ENCODE peak calls at places on chromosomes 7 and 10, in four cellular contexts. W is H54, C is kidney epithelial cell, H is MV-4-11. G is an unnamed sample.

GRCh38 chr10:114482915-114483314 is 78.6 kb upstream of the AFAP1L2 start:
- DNase-seq in W (no peak), C (no peak), H (no peak), G (no peak)

GRCh38 chr10:26486304-26486703 is 48.2 kb downstream of the APBB1IP start:
- DNase-seq in W (peak; percentile 28), C (peak; percentile 75), H (no peak), G (peak; percentile 76)

GRCh38 chr7:158283016-158283974 is 304.3 kb downstream of the PTPRN2 start:
- DNase-seq in W (no peak), C (no peak), H (no peak), G (no peak)

GRCh38 chr7:155985518-155986427 is 173.5 kb upstream of the SHH start:
- DNase-seq in W (no peak), C (no peak), H (no peak), G (no peak)

GRCh38 chr7:122166708-122167107 is 22.7 kb upstream of the AASS start:
- DNase-seq in W (peak; percentile 24), C (no peak), H (no peak), G (peak; percentile 66)

GRCh38 chr7:101869026-101869900 is 51.8 kb downstream of the CUX1 start:
- DNase-seq in W (no peak), C (no peak), H (no peak), G (no peak)

GRCh38 chr7:78260826-78261225 is 462.3 kb downstream of the PHTF2 start:
- DNase-seq in W (no peak), C (no peak), H (no peak), G (no peak)

GRCh38 chr7:16753102-16753931 is at the start of gene TSPAN13:
- DNase-seq in W (peak; percentile 93), C (peak; percentile 54), H (peak; percentile 31), G (no peak)

GRCh38 chr7:16235743-16236142 is 185.6 kb downstream of the CRPPA start:
- DNase-seq in W (no peak), C (no peak), H (no peak), G (no peak)